ENCODE peak calls at places on chromosomes 4 and X, in eight cellular contexts. X is GM23338; T is CD8-positive, alpha-beta memory T cell; B is uterus; E is left ventricle myocardium inferior; R is cardiac muscle cell; F is lung; S is neuronal stem cell. I is an unnamed sample. For H3K27me3, the result is how much of the 10 kb centered on the place peaks cover.

GRCh38 chrX:50161143-50161542 is 39.7 kb downstream of the AKAP4 start:
- DNase-seq in X (no peak), E (no peak), T (no peak), S (no peak), B (no peak), R (no peak), F (no peak), I (no peak)

GRCh38 chrX:115649461-115650063 is 88.6 kb downstream of the PLS3 start:
- DNase-seq in R (no peak), X (peak), F (no peak), E (no peak), T (no peak), B (no peak), S (no peak), I (no peak)

GRCh38 chr4:40492747-40493146 is 136.9 kb downstream of the RBM47 start:
- DNase-seq in B (no peak), E (no peak), F (no peak), X (no peak), R (no peak), S (no peak), T (no peak), I (no peak)

GRCh38 chr4:88672987-88673386 is 24.6 kb downstream of the NAP1L5 start:
- DNase-seq in F (no peak), T (peak), X (peak), E (no peak), R (peak), S (no peak), B (no peak), I (peak)

GRCh38 chrX:66731398-66731797 is 92.5 kb upstream of the EDA2R start:
- DNase-seq in F (no peak), E (no peak), B (no peak), T (peak), X (peak), R (peak), S (peak), I (no peak)

GRCh38 chrX:104098151-104098808 is 14.0 kb upstream of the ZCCHC18 start:
- DNase-seq in S (peak), F (no peak), B (peak), E (no peak), R (peak), T (peak), X (peak), I (peak)

GRCh38 chr4:163913571-163913970 is 419.1 kb downstream of the TMA16 start:
- DNase-seq in R (no peak), F (no peak), T (no peak), S (no peak), B (no peak), X (no peak), E (no peak), I (no peak)

GRCh38 chrX:65035451-65035779 is 59.2 kb upstream of the ZC4H2 start:
- DNase-seq in T (no peak), F (no peak), B (no peak), E (peak), X (peak), R (no peak), S (no peak), I (no peak)

GRCh38 chr4:156197216-156197615 is 243.6 kb upstream of the CTSO start:
- DNase-seq in F (no peak), X (peak), T (no peak), B (peak), S (no peak), E (no peak), R (no peak), I (no peak)

GRCh38 chrX:148441387-148441786 is 59.0 kb upstream of the AFF2 start:
- DNase-seq in S (no peak), R (no peak), B (no peak), E (no peak), X (peak), T (no peak), F (no peak), I (peak)

GRCh38 chr4:89531932-89532640 is 224.5 kb upstream of the GPRIN3 start:
- DNase-seq in B (no peak), R (no peak), X (no peak), E (no peak), T (no peak), S (no peak), F (no peak), I (no peak)

GRCh38 chrX:49230500-49231232 is 2.5 kb downstream of the CACNA1F start:
- DNase-seq in F (peak), B (peak), S (peak), T (peak), R (peak), X (peak), E (peak), I (no peak)

GRCh38 chr4:157076578-157076947 is 613 bp downstream of the GLRB start:
- DNase-seq in E (no peak), F (no peak), T (no peak), R (no peak), S (no peak), B (peak), X (peak), I (peak)

GRCh38 chrX:56805399-56805798 is 76.4 kb downstream of the NBDY start:
- DNase-seq in R (no peak), T (no peak), B (no peak), X (no peak), S (no peak), F (no peak), E (no peak), I (no peak)
- H3K4me3 ChIP-seq in R (no peak), T (no peak), B (no peak), X (no peak), S (no peak), F (no peak), E (no peak), I (no peak)

GRCh38 chrX:25016361-25016671 is 551 bp upstream of the ARX start:
- DNase-seq in X (no peak), S (no peak), E (no peak), B (no peak), F (no peak), R (no peak), T (no peak), I (no peak)
- H3K27me3 ChIP-seq in X (half or more), S (half or more), E (half or more), B (half or more), F (under half), R (half or more), T (under half), I (under half)

GRCh38 chr4:3135155-3136011 is 60.9 kb downstream of the HTT start:
- DNase-seq in B (no peak), F (no peak), T (no peak), X (no peak), S (no peak), E (no peak), R (no peak), I (no peak)
- H3K4me3 ChIP-seq in B (no peak), F (no peak), T (no peak), X (no peak), S (no peak), E (no peak), R (no peak), I (no peak)

DNA sequence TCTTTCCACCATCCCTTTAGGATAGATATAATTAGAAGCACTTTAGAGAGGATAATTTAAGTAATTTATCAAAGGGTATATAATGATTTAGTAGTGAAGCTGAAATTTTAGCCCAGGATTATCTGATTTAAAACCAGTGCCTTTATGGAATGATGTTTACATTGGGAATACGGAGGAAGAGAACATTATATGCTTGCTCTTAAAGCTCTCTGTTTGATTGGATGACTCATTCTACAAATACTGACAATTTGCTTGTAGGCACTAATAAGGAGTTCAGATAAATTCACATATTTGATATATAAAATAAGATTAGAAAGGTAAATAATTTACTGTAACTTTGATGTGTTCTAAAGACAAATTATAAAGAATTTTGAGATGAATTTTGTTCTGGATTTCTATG is 84.7 kb downstream of the SH3BGRL start:
- DNase-seq in S (no peak), E (no peak), X (no peak), R (no peak), F (no peak), B (no peak), T (no peak), I (no peak)
- H3K27me3 ChIP-seq in S (under half), E (under half), X (under half), R (under half), F (under half), B (under half), T (under half), I (under half)

GRCh38 chr4:73344106-73344505 is 60.0 kb upstream of the ALB start:
- DNase-seq in F (no peak), X (no peak), B (no peak), S (no peak), R (no peak), E (no peak), T (no peak), I (no peak)

GRCh38 chr4:73341454-73341853 is 62.6 kb upstream of the ALB start:
- DNase-seq in B (no peak), T (no peak), F (no peak), X (peak), S (peak), R (peak), E (no peak), I (peak)

GRCh38 chr4:73345399-73345975 is 58.6 kb upstream of the ALB start:
- DNase-seq in F (no peak), E (no peak), S (no peak), X (no peak), T (no peak), B (no peak), R (no peak), I (no peak)

GRCh38 chr4:73347497-73347896 is 56.6 kb upstream of the ALB start:
- DNase-seq in S (no peak), R (no peak), E (no peak), F (no peak), T (no peak), B (no peak), X (no peak), I (no peak)

GRCh38 chr4:73343432-73343831 is 60.7 kb upstream of the ALB start:
- DNase-seq in R (no peak), B (no peak), F (no peak), T (no peak), X (peak), S (no peak), E (no peak), I (no peak)
- H3K4me3 ChIP-seq in R (no peak), B (no peak), F (no peak), T (no peak), X (no peak), S (no peak), E (no peak), I (no peak)